ENCODE peak calls at places on chromosomes 12 and 14, in five cellular contexts. N, E, S, H and B are unnamed samples.

GRCh38 chr12:40013847-40014246 is 92.0 kb downstream of the SLC2A13 start:
- DNase-seq in N (no peak), E (no peak), S (no peak), H (no peak), B (no peak)

GRCh38 chr14:104580961-104581360 is 1.4 kb downstream of the C14orf180 start:
- DNase-seq in N (peak), E (no peak), S (peak), H (no peak), B (peak)

GRCh38 chr12:46933947-46934346 is 108.2 kb upstream of the SLC38A4 start:
- DNase-seq in N (no peak), E (no peak), S (no peak), H (no peak), B (no peak)

GRCh38 chr14:76958020-76958965 is 70.2 kb downstream of the IRF2BPL start:
- DNase-seq in N (no peak), E (no peak), S (no peak), H (no peak), B (no peak)

GRCh38 chr14:104334812-104335161 is 196.4 kb downstream of the KIF26A start:
- DNase-seq in N (no peak), E (no peak), S (no peak), H (no peak), B (no peak)

GRCh38 chr14:36021926-36022325 is 154.6 kb downstream of the PTCSC3 start:
- DNase-seq in N (no peak), E (no peak), S (no peak), H (no peak), B (no peak)

GRCh38 chr12:19614601-19615442 is 175.5 kb downstream of the AEBP2 start:
- DNase-seq in N (no peak), E (no peak), S (no peak), H (no peak), B (no peak)

GRCh38 chr14:84579292-84579691 is 950.7 kb upstream of the FLRT2 start:
- DNase-seq in N (no peak), E (no peak), S (no peak), H (no peak), B (no peak)

GRCh38 chr12:9364224-9365176 is 156.3 kb upstream of the PZP start:
- DNase-seq in N (no peak), E (peak), S (no peak), H (no peak), B (no peak)

GRCh38 chr12:48814313-48815280 is 3.7 kb upstream of the CACNB3 start:
- DNase-seq in N (peak), E (no peak), S (peak), H (peak), B (peak)

GRCh38 chr14:77003960-77004710 is 24.4 kb downstream of the IRF2BPL start:
- DNase-seq in N (no peak), E (no peak), S (no peak), H (no peak), B (no peak)

GRCh38 chr14:105299654-105300541 is 903 bp downstream of the BRF1 start:
- DNase-seq in N (no peak), E (no peak), S (peak), H (no peak), B (peak)

GRCh38 chr14:53062856-53063255 is 90.3 kb downstream of the DDHD1 start:
- DNase-seq in N (no peak), E (no peak), S (no peak), H (no peak), B (no peak)

GRCh38 chr12:46553266-46553665 is 180.7 kb upstream of the SLC38A2 start:
- DNase-seq in N (no peak), E (no peak), S (no peak), H (peak), B (no peak)

GRCh38 chr14:69281450-69282169 is 21.7 kb downstream of the GALNT16 start:
- DNase-seq in N (no peak), E (no peak), S (no peak), H (no peak), B (no peak)

GRCh38 chr14:76742961-76743360 is 18.3 kb upstream of the VASH1 start:
- DNase-seq in N (no peak), E (no peak), S (no peak), H (no peak), B (no peak)

GRCh38 chr14:23182372-23183014 is 967 bp downstream of the SLC7A8 start:
- DNase-seq in N (peak), E (no peak), S (no peak), H (peak), B (peak)

GRCh38 chr14:103856105-103856504 is 8.7 kb upstream of the PPP1R13B start:
- DNase-seq in N (no peak), E (no peak), S (no peak), H (no peak), B (no peak)

GRCh38 chr14:54516709-54517108 is 7.0 kb downstream of the CGRRF1 start:
- DNase-seq in N (no peak), E (no peak), S (no peak), H (no peak), B (no peak)

GRCh38 chr12:107331912-107332311 is 238.6 kb upstream of the CRY1 start:
- DNase-seq in N (no peak), E (no peak), S (no peak), H (no peak), B (no peak)

GRCh38 chr12:12272869-12273268 is 6.0 kb upstream of the LRP6 start:
- DNase-seq in N (no peak), E (no peak), S (no peak), H (no peak), B (no peak)

GRCh38 chr12:111174283-111175108 is 194.4 kb downstream of the PHETA1 start:
- DNase-seq in N (no peak), E (no peak), S (no peak), H (peak), B (no peak)

GRCh38 chr12:94628369-94628768 is 22.0 kb downstream of the TMCC3 start:
- DNase-seq in N (no peak), E (no peak), S (no peak), H (no peak), B (no peak)

GRCh38 chr14:101840649-101841365 is 79.3 kb downstream of the PPP2R5C start:
- DNase-seq in N (no peak), E (no peak), S (no peak), H (no peak), B (no peak)

GRCh38 chr12:124683330-124683662 is 115.9 kb upstream of the NCOR2 start:
- DNase-seq in N (no peak), E (no peak), S (no peak), H (no peak), B (no peak)

GRCh38 chr12:9065607-9065856 is 50.2 kb downstream of the A2M start:
- DNase-seq in N (no peak), E (no peak), S (no peak), H (no peak), B (no peak)

GRCh38 chr14:35883677-35884293 is 57.6 kb downstream of the BRMS1L start:
- DNase-seq in N (no peak), E (no peak), S (no peak), H (no peak), B (no peak)

GRCh38 chr12:67475725-67476124 is 172.8 kb upstream of the DYRK2 start:
- DNase-seq in N (no peak), E (no peak), S (no peak), H (no peak), B (no peak)

GRCh38 chr14:81819344-81819743 is 285.7 kb upstream of the SEL1L start:
- DNase-seq in N (no peak), E (no peak), S (no peak), H (no peak), B (no peak)

GRCh38 chr14:99604766-99605298 is 825 bp upstream of the CCDC85C start:
- DNase-seq in N (no peak), E (no peak), S (peak), H (no peak), B (peak)

GRCh38 chr12:3962661-3963483 is 89.7 kb upstream of the PARP11 start:
- DNase-seq in N (no peak), E (no peak), S (peak), H (no peak), B (no peak)